ENCODE peak calls at places on chromosomes 5 and 9, in four cellular contexts. One of them, this sample, is unnamed. For H3K4me1, the result is how much of the 10 kb centered on the place peaks cover.

GRCh38 chr5:57659889-57660288 is 177.3 kb upstream of the ACTBL2 start:
- DNase-seq in left ventricle myocardium inferior: no peak
- DNase-seq in mucosa of descending colon: no peak
- DNase-seq in IMR-90: no peak
- DNase-seq in this sample: no peak

GRCh38 chr5:136710834-136711233 is 345.5 kb upstream of the TRPC7 start:
- DNase-seq in IMR-90: no peak
- DNase-seq in mucosa of descending colon: no peak
- DNase-seq in left ventricle myocardium inferior: no peak
- DNase-seq in this sample: no peak

GRCh38 chr9:70205366-70206020 is 53.3 kb upstream of the SMC5 start:
- DNase-seq in IMR-90: no peak
- DNase-seq in left ventricle myocardium inferior: no peak
- DNase-seq in mucosa of descending colon: no peak
- DNase-seq in this sample: no peak

GRCh38 chr9:127572961-127573727 is 38.9 kb upstream of the STXBP1 start:
- DNase-seq in mucosa of descending colon: no peak
- DNase-seq in left ventricle myocardium inferior: no peak
- DNase-seq in IMR-90: peak
- DNase-seq in this sample: no peak

GRCh38 chr9:114273461-114273881 is 49.4 kb upstream of the ORM1 start:
- DNase-seq in mucosa of descending colon: no peak
- DNase-seq in left ventricle myocardium inferior: peak
- DNase-seq in IMR-90: no peak
- DNase-seq in this sample: peak

GRCh38 chr5:73284196-73284795 is 111.3 kb downstream of the TMEM174 start:
- DNase-seq in mucosa of descending colon: no peak
- DNase-seq in left ventricle myocardium inferior: no peak
- DNase-seq in IMR-90: no peak
- DNase-seq in this sample: no peak

GRCh38 chr5:20615888-20616563 is 628.0 kb upstream of the CDH18 start:
- DNase-seq in IMR-90: no peak
- DNase-seq in mucosa of descending colon: no peak
- DNase-seq in left ventricle myocardium inferior: no peak
- DNase-seq in this sample: no peak

GRCh38 chr5:65105301-65105700 is 336.6 kb downstream of the CWC27 start:
- DNase-seq in mucosa of descending colon: no peak
- DNase-seq in IMR-90: no peak
- DNase-seq in left ventricle myocardium inferior: no peak
- DNase-seq in this sample: no peak

GRCh38 chr5:72206160-72206559 is 98.9 kb downstream of the MAP1B start:
- DNase-seq in mucosa of descending colon: no peak
- DNase-seq in IMR-90: no peak
- DNase-seq in left ventricle myocardium inferior: no peak
- DNase-seq in this sample: no peak

GRCh38 chr5:168724227-168724626 is 145.1 kb upstream of the PANK3 start:
- DNase-seq in IMR-90: no peak
- DNase-seq in mucosa of descending colon: no peak
- DNase-seq in left ventricle myocardium inferior: no peak
- DNase-seq in this sample: no peak

GRCh38 chr5:131068893-131069643 is 96.0 kb downstream of the HINT1 start:
- DNase-seq in left ventricle myocardium inferior: no peak
- DNase-seq in IMR-90: no peak
- DNase-seq in mucosa of descending colon: no peak
- DNase-seq in this sample: no peak

GRCh38 chr9:121107041-121107440 is 32.3 kb downstream of the CNTRL start:
- DNase-seq in IMR-90: no peak
- DNase-seq in mucosa of descending colon: no peak
- DNase-seq in left ventricle myocardium inferior: no peak
- DNase-seq in this sample: no peak

GRCh38 chr9:100602302-100602930 is 24.5 kb downstream of the CAVIN4 start:
- DNase-seq in IMR-90: peak
- DNase-seq in left ventricle myocardium inferior: no peak
- DNase-seq in mucosa of descending colon: no peak
- DNase-seq in this sample: no peak

GRCh38 chr9:112050544-112051475 is 124.3 kb downstream of the SUSD1 start:
- DNase-seq in left ventricle myocardium inferior: no peak
- DNase-seq in IMR-90: peak
- DNase-seq in mucosa of descending colon: no peak
- DNase-seq in this sample: peak

GRCh38 chr9:4196376-4196775 is 103.5 kb downstream of the GLIS3 start:
- DNase-seq in left ventricle myocardium inferior: no peak
- DNase-seq in IMR-90: peak
- DNase-seq in mucosa of descending colon: no peak
- DNase-seq in this sample: no peak

GRCh38 chr5:102561894-102562760 is 63.3 kb upstream of the SLCO6A1 start:
- DNase-seq in left ventricle myocardium inferior: no peak
- DNase-seq in IMR-90: peak
- DNase-seq in mucosa of descending colon: no peak
- DNase-seq in this sample: no peak

GRCh38 chr5:180832638-180833068 is 28.4 kb downstream of the ZFP62 start:
- DNase-seq in left ventricle myocardium inferior: no peak
- DNase-seq in IMR-90: no peak
- DNase-seq in mucosa of descending colon: no peak
- DNase-seq in this sample: no peak

GRCh38 chr9:116549061-116549664 is 137.9 kb upstream of the TRIM32 start:
- DNase-seq in mucosa of descending colon: peak
- DNase-seq in IMR-90: peak
- DNase-seq in left ventricle myocardium inferior: peak
- DNase-seq in this sample: peak

GRCh38 chr9:136527721-136528710 is 17.8 kb downstream of the NOTCH1 start:
- DNase-seq in left ventricle myocardium inferior: no peak
- DNase-seq in IMR-90: no peak
- DNase-seq in mucosa of descending colon: peak
- DNase-seq in this sample: no peak

GRCh38 chr5:14521748-14522147 is 59.8 kb upstream of the OTULINL start:
- DNase-seq in mucosa of descending colon: no peak
- DNase-seq in left ventricle myocardium inferior: no peak
- DNase-seq in IMR-90: no peak
- DNase-seq in this sample: no peak

GRCh38 chr5:169647566-169647965 is 10.5 kb downstream of the DOCK2 start:
- DNase-seq in IMR-90: no peak
- DNase-seq in mucosa of descending colon: no peak
- DNase-seq in left ventricle myocardium inferior: no peak
- DNase-seq in this sample: no peak

GRCh38 chr9:16119861-16120641 is 567.2 kb downstream of the CCDC171 start:
- DNase-seq in mucosa of descending colon: no peak
- DNase-seq in left ventricle myocardium inferior: no peak
- DNase-seq in IMR-90: peak
- DNase-seq in this sample: no peak

GRCh38 chr9:100715100-100715379 is 137.2 kb downstream of the CAVIN4 start:
- DNase-seq in IMR-90: no peak
- DNase-seq in mucosa of descending colon: no peak
- DNase-seq in left ventricle myocardium inferior: no peak
- DNase-seq in this sample: no peak

GRCh38 chr5:34991486-34992238 is 56.1 kb downstream of the AGXT2 start:
- DNase-seq in left ventricle myocardium inferior: no peak
- DNase-seq in mucosa of descending colon: no peak
- DNase-seq in IMR-90: peak
- DNase-seq in this sample: no peak

GRCh38 chr5:31361234-31361633 is 167.7 kb downstream of the CDH6 start:
- DNase-seq in mucosa of descending colon: no peak
- DNase-seq in IMR-90: peak
- DNase-seq in left ventricle myocardium inferior: no peak
- DNase-seq in this sample: no peak

GRCh38 chr9:18791074-18791473 is 241.9 kb downstream of the SAXO1 start:
- DNase-seq in left ventricle myocardium inferior: no peak
- DNase-seq in IMR-90: peak
- DNase-seq in mucosa of descending colon: no peak
- DNase-seq in this sample: no peak

GRCh38 chr5:60583598-60583997 is 116.4 kb downstream of the DEPDC1B start:
- DNase-seq in mucosa of descending colon: no peak
- DNase-seq in left ventricle myocardium inferior: no peak
- DNase-seq in IMR-90: no peak
- DNase-seq in this sample: no peak

GRCh38 chr5:60590172-60590571 is 109.8 kb downstream of the DEPDC1B start:
- DNase-seq in IMR-90: no peak
- DNase-seq in left ventricle myocardium inferior: no peak
- DNase-seq in mucosa of descending colon: no peak
- DNase-seq in this sample: no peak

GRCh38 chr5:60584304-60584703 is 115.7 kb downstream of the DEPDC1B start:
- DNase-seq in left ventricle myocardium inferior: no peak
- DNase-seq in IMR-90: no peak
- DNase-seq in mucosa of descending colon: no peak
- DNase-seq in this sample: no peak

GRCh38 chr5:60585618-60586017 is 114.3 kb downstream of the DEPDC1B start:
- DNase-seq in mucosa of descending colon: no peak
- DNase-seq in left ventricle myocardium inferior: no peak
- DNase-seq in IMR-90: no peak
- DNase-seq in this sample: no peak

DNA sequence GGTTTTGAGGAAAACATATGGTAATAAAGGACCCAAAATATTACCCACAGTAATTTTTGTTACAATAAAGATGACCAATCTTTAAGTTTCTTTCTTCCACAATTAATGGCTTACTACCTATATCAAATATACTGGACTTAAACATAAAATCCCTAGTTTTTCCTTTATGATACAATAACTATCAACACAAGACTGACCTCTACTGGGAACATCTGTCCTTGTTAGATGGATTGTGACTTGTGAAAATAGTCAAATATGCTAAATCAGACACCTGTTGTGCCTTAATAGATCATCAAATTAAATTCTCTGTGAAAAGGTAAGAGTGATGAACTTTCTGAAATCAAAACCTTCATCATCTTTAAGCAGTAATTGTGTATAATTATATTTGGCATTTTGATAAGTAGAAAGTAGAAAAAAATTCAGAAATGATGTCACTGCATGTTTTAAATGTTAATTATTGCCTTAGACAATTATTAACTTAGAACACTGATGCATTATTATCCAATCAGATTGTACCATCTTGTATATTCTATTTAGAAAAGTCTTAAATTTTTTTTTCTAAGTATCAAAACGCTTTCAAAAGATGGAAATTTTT is 113.6 kb downstream of the DEPDC1B start:
- DNase-seq in mucosa of descending colon: no peak
- DNase-seq in left ventricle myocardium inferior: no peak
- DNase-seq in IMR-90: peak
- DNase-seq in this sample: no peak
- TF ChIP-seq CTCF in mucosa of descending colon: no peak
- TF ChIP-seq CTCF in left ventricle myocardium inferior: peak
- TF ChIP-seq CTCF in IMR-90: peak
- TF ChIP-seq CTCF in this sample: no peak

GRCh38 chr9:35831040-35831439 is 2.0 kb downstream of the TMEM8B start:
- DNase-seq in left ventricle myocardium inferior: no peak
- DNase-seq in IMR-90: no peak
- DNase-seq in mucosa of descending colon: no peak
- DNase-seq in this sample: no peak
- H3K4me1 ChIP-seq in left ventricle myocardium inferior: half or more
- H3K4me1 ChIP-seq in IMR-90: under half
- H3K4me1 ChIP-seq in mucosa of descending colon: under half
- H3K4me1 ChIP-seq in this sample: under half

GRCh38 chr9:26722755-26723154 is 169.8 kb downstream of the CAAP1 start:
- DNase-seq in IMR-90: no peak
- DNase-seq in mucosa of descending colon: no peak
- DNase-seq in left ventricle myocardium inferior: no peak
- DNase-seq in this sample: no peak

GRCh38 chr9:26727471-26727870 is 165.1 kb downstream of the CAAP1 start:
- DNase-seq in IMR-90: no peak
- DNase-seq in left ventricle myocardium inferior: no peak
- DNase-seq in mucosa of descending colon: no peak
- DNase-seq in this sample: no peak

GRCh38 chr9:26725573-26725972 is 167.0 kb downstream of the CAAP1 start:
- DNase-seq in IMR-90: no peak
- DNase-seq in mucosa of descending colon: no peak
- DNase-seq in left ventricle myocardium inferior: no peak
- DNase-seq in this sample: no peak

GRCh38 chr9:26723486-26723885 is 169.1 kb downstream of the CAAP1 start:
- DNase-seq in left ventricle myocardium inferior: no peak
- DNase-seq in mucosa of descending colon: peak
- DNase-seq in IMR-90: peak
- DNase-seq in this sample: no peak
- TF ChIP-seq CTCF in left ventricle myocardium inferior: no peak
- TF ChIP-seq CTCF in mucosa of descending colon: no peak
- TF ChIP-seq CTCF in IMR-90: peak
- TF ChIP-seq CTCF in this sample: no peak

DNA sequence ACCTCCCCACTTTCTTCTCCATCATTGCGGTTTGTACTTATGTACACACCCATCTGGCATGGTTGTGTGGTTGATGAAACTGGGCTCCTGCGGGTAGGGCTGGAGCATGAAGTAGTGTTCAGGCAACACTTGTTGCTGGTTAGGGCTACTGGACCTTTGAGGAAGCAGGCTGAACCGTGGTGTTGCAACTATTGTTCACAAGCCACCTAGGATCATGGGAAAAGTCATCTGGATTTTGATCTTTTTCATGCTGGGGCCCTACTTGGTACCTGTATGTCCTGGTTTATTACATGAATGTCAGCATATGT is 40.1 kb upstream of the TIFAB start:
- DNase-seq in IMR-90: no peak
- DNase-seq in left ventricle myocardium inferior: no peak
- DNase-seq in mucosa of descending colon: no peak
- DNase-seq in this sample: no peak
- H3K4me1 ChIP-seq in IMR-90: under half
- H3K4me1 ChIP-seq in left ventricle myocardium inferior: under half
- H3K4me1 ChIP-seq in mucosa of descending colon: under half
- H3K4me1 ChIP-seq in this sample: under half

GRCh38 chr5:138745268-138745667 is 8.0 kb upstream of the CTNNA1 start:
- DNase-seq in mucosa of descending colon: no peak
- DNase-seq in left ventricle myocardium inferior: no peak
- DNase-seq in IMR-90: no peak
- DNase-seq in this sample: no peak

GRCh38 chr5:138737494-138738265 is 15.5 kb upstream of the CTNNA1 start:
- DNase-seq in left ventricle myocardium inferior: no peak
- DNase-seq in mucosa of descending colon: no peak
- DNase-seq in IMR-90: no peak
- DNase-seq in this sample: no peak

GRCh38 chr5:138738399-138738798 is 14.8 kb upstream of the CTNNA1 start:
- DNase-seq in mucosa of descending colon: no peak
- DNase-seq in left ventricle myocardium inferior: no peak
- DNase-seq in IMR-90: no peak
- DNase-seq in this sample: no peak

GRCh38 chr5:138743506-138743905 is 9.7 kb upstream of the CTNNA1 start:
- DNase-seq in mucosa of descending colon: no peak
- DNase-seq in left ventricle myocardium inferior: no peak
- DNase-seq in IMR-90: no peak
- DNase-seq in this sample: no peak

DNA sequence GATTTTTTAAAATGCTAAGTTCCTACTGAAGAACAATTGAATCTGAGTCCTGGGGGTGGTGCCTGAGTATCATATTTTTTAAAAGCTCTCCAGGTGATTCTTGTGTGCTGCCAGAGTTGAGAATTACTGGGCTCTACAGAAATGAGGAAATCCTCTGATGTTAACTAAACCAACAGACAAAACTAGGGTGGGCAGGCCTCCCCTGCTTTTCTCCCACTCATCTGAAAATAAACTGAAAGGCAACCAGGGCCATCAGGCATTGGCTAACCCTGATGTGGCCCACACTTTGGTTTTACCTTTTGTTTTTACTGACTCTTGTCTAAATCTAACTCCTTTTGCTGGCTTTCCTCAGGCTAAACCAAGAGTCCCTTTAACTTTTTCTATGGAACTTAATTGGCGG is 13.3 kb upstream of the CTNNA1 start:
- DNase-seq in IMR-90: no peak
- DNase-seq in mucosa of descending colon: no peak
- DNase-seq in left ventricle myocardium inferior: no peak
- DNase-seq in this sample: no peak
- TF ChIP-seq CTCF in IMR-90: no peak
- TF ChIP-seq CTCF in mucosa of descending colon: no peak
- TF ChIP-seq CTCF in left ventricle myocardium inferior: no peak
- TF ChIP-seq CTCF in this sample: no peak

This sample was measured in ovary.